ENCODE peak calls at places on chromosome 12, in four cellular contexts. B is HepG2, C is K562, L is SK-N-SH. D is an unnamed sample.

GRCh38 chr12:131088701-131089525 is 135.2 kb downstream of the ADGRD1 start:
- DNase-seq in B (no peak), C (no peak), L (no peak), D (no peak)

GRCh38 chr12:54229624-54230212 is 40.9 kb upstream of the SMUG1 start:
- DNase-seq in B (no peak), C (no peak), L (no peak), D (no peak)

GRCh38 chr12:119153477-119154434 is 25.0 kb upstream of the HSPB8 start:
- DNase-seq in B (no peak), C (peak), L (no peak), D (no peak)

GRCh38 chr12:65232490-65233077 is 45.9 kb upstream of the MSRB3 start:
- DNase-seq in B (no peak), C (peak), L (peak), D (no peak)

GRCh38 chr12:113860950-113861349 is 105.2 kb downstream of the RBM19 start:
- DNase-seq in B (no peak), C (peak), L (no peak), D (no peak)

GRCh38 chr12:45674583-45674982 is 54.9 kb upstream of the ARID2 start:
- DNase-seq in B (no peak), C (no peak), L (no peak), D (no peak)

GRCh38 chr12:104456950-104457745 is 400 bp downstream of the CHST11 start:
- DNase-seq in B (no peak), C (peak), L (peak), D (no peak)

GRCh38 chr12:94805749-94806148 is 155.4 kb upstream of the TMCC3 start:
- DNase-seq in B (no peak), C (no peak), L (no peak), D (no peak)

GRCh38 chr12:20463920-20464524 is 95.7 kb downstream of the PDE3A start:
- DNase-seq in B (peak), C (no peak), L (peak), D (no peak)

GRCh38 chr12:112112423-112113132 is 4.0 kb upstream of the NAA25 start:
- DNase-seq in B (no peak), C (no peak), L (no peak), D (no peak)

GRCh38 chr12:116360579-116361403 is 83.3 kb upstream of the MED13L start:
- DNase-seq in B (no peak), C (peak), L (no peak), D (no peak)

GRCh38 chr12:58633479-58633878 is 286.8 kb downstream of the LRIG3 start:
- DNase-seq in B (no peak), C (no peak), L (no peak), D (no peak)

GRCh38 chr12:34296143-34297041 is 274.1 kb downstream of the ALG10 start:
- DNase-seq in B (no peak), C (no peak), L (no peak), D (no peak)

GRCh38 chr12:12837025-12837872 is 24.1 kb downstream of the DDX47 start:
- DNase-seq in B (peak), C (peak), L (peak), D (no peak)

GRCh38 chr12:45878630-45879255 is 111.6 kb downstream of the SCAF11 start:
- DNase-seq in B (no peak), C (peak), L (no peak), D (no peak)

GRCh38 chr12:110115675-110116074 is 8.5 kb upstream of the IFT81 start:
- DNase-seq in B (no peak), C (no peak), L (no peak), D (no peak)

GRCh38 chr12:113582521-113583218 is 111.0 kb upstream of the LHX5 start:
- DNase-seq in B (no peak), C (peak), L (no peak), D (no peak)

GRCh38 chr12:2187195-2187963 is 134.6 kb downstream of the CACNA1C start:
- DNase-seq in B (no peak), C (no peak), L (no peak), D (no peak)

GRCh38 chr12:65675141-65675621 is 149.1 kb upstream of the HMGA2 start:
- DNase-seq in B (no peak), C (no peak), L (no peak), D (no peak)

GRCh38 chr12:3261782-3262359 is 184.7 kb downstream of the TSPAN9 start:
- DNase-seq in B (no peak), C (no peak), L (no peak), D (no peak)

GRCh38 chr12:111741235-111741812 is 25.4 kb upstream of the ALDH2 start:
- DNase-seq in B (no peak), C (peak), L (peak), D (no peak)

GRCh38 chr12:89244536-89244935 is 107.8 kb downstream of the DUSP6 start:
- DNase-seq in B (no peak), C (no peak), L (no peak), D (no peak)

GRCh38 chr12:62631531-62632520 is 165.2 kb downstream of the MON2 start:
- DNase-seq in B (peak), C (no peak), L (peak), D (no peak)

GRCh38 chr12:78120866-78121590 is 290.3 kb downstream of the NAV3 start:
- DNase-seq in B (no peak), C (no peak), L (peak), D (no peak)

DNA sequence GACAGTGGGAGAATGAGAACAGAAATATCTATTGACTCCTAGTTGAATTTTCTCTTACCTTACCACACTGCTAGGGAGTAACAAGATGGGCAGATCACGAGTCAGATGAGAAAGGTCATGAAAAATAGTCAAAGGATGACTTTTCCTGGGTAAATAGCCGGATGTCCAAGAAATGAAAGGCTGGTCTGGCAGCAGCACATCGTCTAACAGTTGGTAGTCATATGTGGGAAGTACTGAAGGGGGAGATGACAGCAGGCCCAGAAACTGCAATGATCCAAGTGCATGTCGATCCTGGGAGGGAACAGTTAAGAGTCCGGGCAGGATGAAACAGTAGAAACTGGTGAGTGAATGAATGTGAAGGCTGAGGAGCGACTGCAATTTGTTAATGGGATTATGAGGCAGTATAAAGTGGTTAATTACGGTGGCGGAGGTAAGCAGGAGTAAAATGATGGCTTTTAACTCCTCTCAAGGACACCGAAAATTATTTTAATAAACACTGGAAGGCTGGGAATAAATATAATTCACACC is 1.2 kb upstream of the ERC1 start:
- DNase-seq in B (peak), C (peak), L (peak), D (no peak)
- TF ChIP-seq MXI1 in B (no peak), C (no peak), L (peak), D (no peak)

DNA sequence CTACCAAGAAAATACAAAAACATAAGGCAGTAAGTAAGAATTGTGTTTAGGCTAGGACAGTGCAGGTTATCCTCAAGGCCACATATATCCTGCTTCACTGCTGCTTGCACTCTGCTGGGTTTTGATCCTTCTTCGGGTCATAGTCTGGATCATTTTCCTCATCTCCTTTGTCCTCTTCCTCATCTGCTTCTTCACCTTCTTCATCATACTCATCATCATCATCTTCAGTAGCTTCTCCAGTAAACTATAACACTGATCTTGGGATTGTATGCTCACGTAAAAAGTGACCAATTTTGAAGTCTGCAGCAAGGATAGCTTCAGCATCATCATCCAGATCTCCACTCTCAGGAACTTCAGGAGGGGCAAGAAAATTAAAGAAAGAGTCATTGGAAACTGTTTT is 29.4 kb downstream of the YARS2 start:
- DNase-seq in B (no peak), C (no peak), L (no peak), D (no peak)
- TF ChIP-seq JUND in B (no peak), C (no peak), L (no peak), D (no peak)

GRCh38 chr12:52872644-52873384 is 24.0 kb upstream of the KRT78 start:
- DNase-seq in B (no peak), C (no peak), L (no peak), D (no peak)
- H3K9ac ChIP-seq in B (no peak), C (peak), L (no peak), D (no peak)

GRCh38 chr12:38585090-38585489 is 268.5 kb downstream of the ALG10B start:
- DNase-seq in B (no peak), C (no peak), L (no peak), D (no peak)
- TF ChIP-seq MXI1 in B (no peak), C (no peak), L (no peak), D (no peak)

GRCh38 chr12:76551482-76551888 is 8.1 kb downstream of the OSBPL8 start:
- DNase-seq in B (no peak), C (peak), L (no peak), D (no peak)
- TF ChIP-seq JUND in B (no peak), C (no peak), L (no peak), D (no peak)

GRCh38 chr12:85457026-85457425 is 177.0 kb downstream of the ALX1 start:
- DNase-seq in B (no peak), C (no peak), L (no peak), D (no peak)
- H3K9ac ChIP-seq in B (no peak), C (no peak), L (no peak), D (no peak)

GRCh38 chr12:108634225-108634795 is 616 bp upstream of the SELPLG start:
- DNase-seq in B (no peak), C (peak), L (no peak), D (no peak)
- TF ChIP-seq MXI1 in B (no peak), C (no peak), L (no peak), D (no peak)

GRCh38 chr12:32671930-32672785 is 6.9 kb upstream of the DNM1L start:
- DNase-seq in B (peak), C (peak), L (peak), D (no peak)
- TF ChIP-seq JUND in B (no peak), C (no peak), L (no peak), D (no peak)

GRCh38 chr12:11653215-11653753 is 3.8 kb downstream of the ETV6 start:
- DNase-seq in B (no peak), C (no peak), L (no peak), D (peak)
- H3K9ac ChIP-seq in B (peak), C (peak), L (peak), D (peak)

GRCh38 chr12:73308747-73309146 is 1036.6 kb downstream of the TRHDE start:
- DNase-seq in B (no peak), C (no peak), L (no peak), D (no peak)

GRCh38 chr12:73307260-73307659 is 1035.1 kb downstream of the TRHDE start:
- DNase-seq in B (no peak), C (no peak), L (no peak), D (no peak)

GRCh38 chr12:73308079-73308478 is 1035.9 kb downstream of the TRHDE start:
- DNase-seq in B (no peak), C (no peak), L (no peak), D (no peak)
- TF ChIP-seq MXI1 in B (no peak), C (no peak), L (no peak), D (no peak)

D was measured in GM12878.